ENCODE peak calls at places on chromosomes 7 and 10, in seven cellular contexts. S is cardiac muscle cell, A is neuronal stem cell, V is thoracic aorta, R is aorta, O is GM23338, B is bronchial epithelial cell. L is an unnamed sample. For H3K36me3, the result is how much of the 10 kb centered on the place peaks cover.

GRCh38 chr7:80453699-80454340 is 58.0 kb downstream of the GNAT3 start:
- DNase-seq in S (peak), A (peak), V (no peak), R (no peak), O (peak), B (peak), L (peak)

GRCh38 chr10:46091834-46092522 is 45.9 kb upstream of the MSMB start:
- DNase-seq in S (no peak), A (no peak), V (no peak), R (no peak), O (no peak), B (no peak), L (no peak)

GRCh38 chr10:133141963-133142350 is 18.1 kb upstream of the KNDC1 start:
- DNase-seq in S (no peak), A (no peak), V (no peak), R (peak), O (no peak), B (no peak), L (no peak)

GRCh38 chr7:128682125-128682524 is 10.0 kb downstream of the GARIN1A start:
- DNase-seq in S (no peak), A (no peak), V (no peak), R (no peak), O (no peak), B (no peak), L (no peak)

GRCh38 chr10:6743291-6743849 is 163.3 kb upstream of the PRKCQ start:
- DNase-seq in S (no peak), A (no peak), V (no peak), R (no peak), O (no peak), B (peak), L (no peak)

GRCh38 chr7:153772966-153773365 is 279.2 kb upstream of the DPP6 start:
- DNase-seq in S (no peak), A (no peak), V (no peak), R (no peak), O (no peak), B (no peak), L (no peak)

GRCh38 chr10:117965984-117966383 is 80.8 kb downstream of the RAB11FIP2 start:
- DNase-seq in S (no peak), A (no peak), V (no peak), R (no peak), O (no peak), B (no peak), L (no peak)

GRCh38 chr7:40726559-40726958 is 591.8 kb downstream of the SUGCT start:
- DNase-seq in S (no peak), A (no peak), V (no peak), R (no peak), O (peak), B (peak), L (no peak)

GRCh38 chr10:101892782-101893391 is 49.3 kb upstream of the KCNIP2 start:
- DNase-seq in S (no peak), A (no peak), V (no peak), R (no peak), O (no peak), B (no peak), L (no peak)

GRCh38 chr10:83633547-83633946 is 505.8 kb upstream of the GHITM start:
- DNase-seq in S (no peak), A (no peak), V (no peak), R (no peak), O (no peak), B (no peak), L (no peak)

GRCh38 chr10:42755028-42755451 is 27.6 kb upstream of the BMS1 start:
- DNase-seq in S (peak), A (no peak), V (no peak), R (no peak), O (peak), B (no peak), L (no peak)

GRCh38 chr10:42754155-42755027 is 28.2 kb upstream of the BMS1 start:
- DNase-seq in S (peak), A (peak), V (no peak), R (peak), O (peak), B (no peak), L (no peak)

GRCh38 chr10:42753126-42753506 is 29.5 kb upstream of the BMS1 start:
- DNase-seq in S (peak), A (peak), V (no peak), R (peak), O (peak), B (peak), L (peak)

GRCh38 chr10:42753507-42754154 is 29.0 kb upstream of the BMS1 start:
- DNase-seq in S (peak), A (peak), V (no peak), R (peak), O (peak), B (no peak), L (no peak)

DNA sequence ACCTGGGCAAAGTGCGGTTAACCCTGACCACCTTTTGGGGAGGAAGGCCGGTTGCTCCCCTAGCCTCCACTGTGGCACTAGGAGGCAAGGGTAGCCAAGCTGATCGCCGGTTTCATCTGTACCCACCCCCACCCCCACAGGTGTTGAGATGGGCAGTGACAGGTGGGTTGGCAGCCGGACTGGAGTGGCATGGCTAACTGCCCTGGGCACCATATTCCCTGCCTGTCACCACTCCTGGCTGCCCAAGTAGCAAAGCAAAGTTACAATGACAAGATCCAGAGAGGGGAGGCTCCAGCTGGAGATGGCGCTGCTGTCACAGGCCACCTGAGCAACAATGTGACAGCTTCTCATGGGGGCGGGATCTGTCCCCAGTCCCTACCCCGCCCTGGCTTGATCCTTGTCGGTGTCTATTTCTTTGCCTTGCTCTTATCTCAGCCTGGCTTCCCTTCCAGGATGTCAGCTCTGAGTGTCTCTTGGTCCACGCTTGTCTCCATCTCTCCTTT is 27.0 kb upstream of the BMS1 start:
- DNase-seq in S (no peak), A (no peak), V (no peak), R (no peak), O (no peak), B (no peak), L (peak)
- H3K4me3 ChIP-seq in S (no peak), A (no peak), V (peak), R (no peak), O (peak), B (no peak), L (no peak)

GRCh38 chr10:119116326-119116951 is 12.5 kb downstream of the DENND10 start:
- DNase-seq in S (no peak), A (no peak), V (no peak), R (no peak), O (no peak), B (no peak), L (no peak)

GRCh38 chr10:119119400-119119799 is 15.5 kb downstream of the DENND10 start:
- DNase-seq in S (no peak), A (no peak), V (no peak), R (no peak), O (no peak), B (no peak), L (no peak)

GRCh38 chr10:119120875-119121274 is 17.0 kb downstream of the DENND10 start:
- DNase-seq in S (no peak), A (no peak), V (no peak), R (no peak), O (no peak), B (no peak), L (no peak)

GRCh38 chr10:119118231-119118630 is 14.3 kb downstream of the DENND10 start:
- DNase-seq in S (no peak), A (no peak), V (no peak), R (no peak), O (no peak), B (no peak), L (no peak)

DNA sequence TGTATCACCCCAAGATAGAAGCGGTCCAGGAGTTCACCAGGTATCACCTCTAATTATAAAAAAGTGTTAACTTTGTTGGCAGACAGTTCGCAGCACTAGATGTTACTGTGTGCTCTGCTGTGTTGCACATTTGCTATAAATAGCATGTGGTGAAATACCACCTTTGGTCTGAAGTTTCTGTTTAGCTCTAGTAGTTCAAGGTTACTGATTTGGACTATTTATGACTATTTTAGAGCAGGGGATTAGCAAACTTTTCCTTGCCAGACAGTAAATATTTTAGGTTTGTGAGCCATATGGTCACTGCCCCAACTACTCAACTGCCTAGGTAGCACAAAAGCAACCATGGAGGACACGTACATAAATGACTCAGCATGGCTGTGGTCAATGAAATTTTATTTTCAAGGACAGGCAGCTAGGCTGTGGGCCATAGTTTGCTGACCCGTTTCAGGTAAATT is 16.5 kb downstream of the DENND10 start:
- DNase-seq in S (peak), A (no peak), V (no peak), R (no peak), O (no peak), B (no peak), L (no peak)
- H3K36me3 ChIP-seq in S (under half), A (half or more), V (under half), R (under half), O (under half), B (under half), L (under half)

GRCh38 chr10:59057350-59057749 is 119.1 kb upstream of the PHYHIPL start:
- DNase-seq in S (peak), A (no peak), V (no peak), R (no peak), O (no peak), B (no peak), L (no peak)
- H3K4me3 ChIP-seq in S (no peak), A (no peak), V (no peak), R (no peak), O (no peak), B (no peak), L (no peak)

GRCh38 chr10:11958956-11959355 is 83.7 kb downstream of the UPF2 start:
- DNase-seq in S (no peak), A (no peak), V (no peak), R (no peak), O (no peak), B (no peak), L (no peak)

GRCh38 chr10:11959966-11960365 is 82.6 kb downstream of the UPF2 start:
- DNase-seq in S (no peak), A (no peak), V (no peak), R (no peak), O (no peak), B (no peak), L (no peak)
- H3K36me3 ChIP-seq in S (under half), A (half or more), V (under half), R (under half), O (under half), B (under half), L (under half)